ENCODE peak calls at places on chromosomes 12 and 14, in nine cellular contexts. K, M, L, D, H, B, Z, P and C are unnamed samples.

GRCh38 chr12:129607293-129607692 is 296.5 kb downstream of the TMEM132D start:
- DNase-seq in H (no peak), P (no peak), D (no peak), K (no peak), L (no peak), Z (no peak), M (no peak), B (no peak), C (no peak)

GRCh38 chr12:40215977-40216376 is 8.8 kb upstream of the LRRK2 start:
- DNase-seq in M (no peak), K (no peak), H (no peak), D (no peak), B (peak; percentile 42), L (no peak), Z (no peak), P (no peak), C (no peak)

GRCh38 chr12:131375972-131376345 is 334.9 kb upstream of the SFSWAP start:
- DNase-seq in L (no peak), K (no peak), P (no peak), B (no peak), Z (no peak), H (no peak), M (no peak), D (no peak), C (no peak)

GRCh38 chr12:47165934-47166333 is 86.2 kb upstream of the AMIGO2 start:
- DNase-seq in D (no peak), Z (no peak), B (no peak), P (no peak), K (no peak), L (no peak), H (no peak), M (no peak), C (peak; percentile 11)

GRCh38 chr14:57274551-57274950 is 5.8 kb downstream of the AP5M1 start:
- DNase-seq in D (no peak), K (no peak), P (no peak), M (no peak), L (no peak), B (no peak), H (no peak), Z (no peak), C (no peak)

GRCh38 chr14:41285193-41285748 is 321.4 kb upstream of the LRFN5 start:
- DNase-seq in B (peak; percentile 26), Z (peak; percentile 15), P (peak; percentile 15), M (no peak), D (no peak), K (peak; percentile 41), H (no peak), L (peak; percentile 17), C (peak; percentile 1)

GRCh38 chr12:79451988-79452387 is 238.8 kb downstream of the PAWR start:
- DNase-seq in Z (no peak), K (peak; percentile 99), M (no peak), P (peak; percentile 64), D (no peak), H (peak; percentile 59), B (peak; percentile 97), L (peak; percentile 92), C (no peak)

GRCh38 chr12:104166465-104166864 is 28.5 kb upstream of the NFYB start:
- DNase-seq in D (no peak), H (no peak), M (no peak), Z (no peak), P (no peak), K (no peak), L (no peak), B (no peak), C (no peak)

GRCh38 chr14:38404100-38404541 is 148.2 kb upstream of the CLEC14A start:
- DNase-seq in P (no peak), Z (no peak), H (no peak), L (no peak), K (peak; percentile 71), D (no peak), M (no peak), B (peak; percentile 88), C (no peak)

GRCh38 chr12:109744991-109745942 is 31.6 kb downstream of the FAM222A start:
- DNase-seq in Z (no peak), D (no peak), M (peak; percentile 12), L (no peak), B (no peak), H (no peak), P (no peak), K (no peak), C (no peak)

GRCh38 chr12:67096533-67097318 is 172.4 kb upstream of the CAND1 start:
- DNase-seq in Z (no peak), H (no peak), K (no peak), P (no peak), B (no peak), L (no peak), M (no peak), D (no peak), C (peak; percentile 1)

GRCh38 chr12:81245918-81246611 is 168.2 kb downstream of the ACSS3 start:
- DNase-seq in Z (peak; percentile 6), H (no peak), L (no peak), D (no peak), M (no peak), K (no peak), B (no peak), P (peak; percentile 13), C (no peak)